ENCODE peak calls at places on chromosomes 4 and X, in five cellular contexts. W, H, P, Y and N are unnamed samples.

GRCh38 chrX:40244980-40245379 is 147.2 kb upstream of the BCOR start:
- DNase-seq in P (peak), Y (no peak), H (no peak), W (no peak), N (peak)

GRCh38 chr4:78990938-78991810 is 51.9 kb upstream of the PAQR3 start:
- DNase-seq in H (no peak), Y (no peak), P (no peak), W (no peak), N (no peak)

GRCh38 chr4:98444371-98444770 is 183.2 kb downstream of the RAP1GDS1 start:
- DNase-seq in Y (no peak), H (no peak), W (no peak), P (no peak), N (no peak)

GRCh38 chrX:40474205-40474626 is 106.6 kb upstream of the ATP6AP2 start:
- DNase-seq in P (peak), W (peak), H (peak), Y (peak), N (peak)

GRCh38 chrX:133415276-133416105 is at the start of gene GPC4:
- DNase-seq in W (peak), Y (peak), H (peak), P (peak), N (no peak)

GRCh38 chr4:122450847-122451246 is 5.7 kb downstream of the IL2 start:
- DNase-seq in Y (peak), P (peak), W (peak), H (peak), N (peak)

GRCh38 chrX:134896194-134896593 is 94.6 kb upstream of the SMIM10 start:
- DNase-seq in Y (no peak), W (no peak), H (no peak), P (no peak), N (no peak)

GRCh38 chrX:13398073-13398823 is 78.4 kb upstream of the ATXN3L start:
- DNase-seq in Y (no peak), H (peak), P (peak), W (no peak), N (peak)

GRCh38 chrX:69153060-69153730 is 12.1 kb downstream of the PJA1 start:
- DNase-seq in Y (no peak), W (peak), P (peak), H (peak), N (peak)

GRCh38 chr4:29908276-29908675 is 811.9 kb upstream of the PCDH7 start:
- DNase-seq in H (no peak), W (no peak), P (peak), Y (no peak), N (peak)

GRCh38 chr4:108008721-108009120 is 19.0 kb downstream of the HADH start:
- DNase-seq in H (no peak), W (no peak), P (peak), Y (no peak), N (peak)

GRCh38 chr4:15996773-15997172 is 33.8 kb upstream of the FGFBP2 start:
- DNase-seq in P (peak), H (no peak), W (no peak), Y (no peak), N (peak)

GRCh38 chr4:147326581-147326980 is 154.3 kb upstream of the EDNRA start:
- DNase-seq in Y (no peak), W (no peak), P (peak), H (no peak), N (peak)

GRCh38 chr4:92268642-92269041 is 35.1 kb upstream of the GRID2 start:
- DNase-seq in P (no peak), H (no peak), W (no peak), Y (no peak), N (no peak)

GRCh38 chr4:56653461-56654237 is 27.4 kb downstream of the HOPX start:
- DNase-seq in Y (no peak), W (no peak), P (no peak), H (no peak), N (no peak)

GRCh38 chr4:73740353-73740778 is at the start of gene CXCL8:
- DNase-seq in P (peak), W (no peak), Y (no peak), H (no peak), N (peak)

GRCh38 chr4:86870442-86871069 is 21.4 kb upstream of the SLC10A6 start:
- DNase-seq in P (no peak), Y (no peak), W (no peak), H (no peak), N (no peak)

GRCh38 chr4:68176500-68176899 is 46.8 kb upstream of the TMPRSS11F start:
- DNase-seq in H (no peak), Y (no peak), W (no peak), P (peak), N (no peak)

GRCh38 chr4:174600391-174600790 is 78.1 kb upstream of the HPGD start:
- DNase-seq in H (no peak), W (no peak), Y (no peak), P (no peak), N (no peak)

GRCh38 chrX:19888419-19888879 is 1.0 kb upstream of the SH3KBP1 start:
- DNase-seq in Y (no peak), H (peak), W (no peak), P (peak), N (peak)

GRCh38 chr4:85803846-85804245 is 328.9 kb downstream of the ARHGAP24 start:
- DNase-seq in H (no peak), Y (no peak), P (no peak), W (no peak), N (no peak)

GRCh38 chr4:159429693-159430035 is 326.8 kb downstream of the RAPGEF2 start:
- DNase-seq in W (no peak), P (no peak), Y (no peak), H (no peak), N (no peak)

GRCh38 chr4:71814433-71814832 is 30.6 kb upstream of the GC start:
- DNase-seq in H (peak), P (no peak), W (peak), Y (peak), N (no peak)

GRCh38 chrX:63656871-63657580 is 128.0 kb downstream of the ARHGEF9 start:
- DNase-seq in W (no peak), P (peak), H (no peak), Y (no peak), N (peak)

GRCh38 chr4:20359692-20360091 is 108.0 kb downstream of the SLIT2 start:
- DNase-seq in H (no peak), Y (no peak), W (no peak), P (no peak), N (no peak)

GRCh38 chr4:65724973-65725372 is 54.7 kb upstream of the EPHA5 start:
- DNase-seq in H (no peak), Y (no peak), P (no peak), W (no peak), N (no peak)

GRCh38 chr4:38728651-38729141 is 54.1 kb downstream of the TLR10 start:
- DNase-seq in W (peak), H (no peak), P (no peak), Y (peak), N (no peak)

GRCh38 chrX:142076633-142077032 is 128.5 kb downstream of the MAGEC2 start:
- DNase-seq in W (no peak), H (no peak), P (no peak), Y (no peak), N (no peak)

GRCh38 chr4:139603576-139604387 is 47.8 kb upstream of the SETD7 start:
- DNase-seq in Y (no peak), W (no peak), H (peak), P (peak), N (peak)

GRCh38 chr4:99861120-99861905 is 32.9 kb downstream of the LAMTOR3 start:
- DNase-seq in P (no peak), H (no peak), W (no peak), Y (no peak), N (no peak)

GRCh38 chr4:55157559-55158277 is 32.3 kb upstream of the KDR start:
- DNase-seq in P (no peak), Y (peak), W (peak), H (no peak), N (no peak)

GRCh38 chr4:182023469-182023868 is 219.7 kb upstream of the TENM3 start:
- DNase-seq in W (no peak), Y (no peak), P (no peak), H (no peak), N (no peak)

GRCh38 chr4:40334591-40335507 is at the start of gene CHRNA9:
- DNase-seq in P (no peak), H (peak), W (peak), Y (peak), N (no peak)

GRCh38 chr4:174764105-174764729 is 64.8 kb downstream of the GLRA3 start:
- DNase-seq in W (no peak), P (peak), Y (no peak), H (peak), N (peak)

GRCh38 chr4:161937596-161937995 is 226.2 kb downstream of the FSTL5 start:
- DNase-seq in H (no peak), W (no peak), P (no peak), Y (no peak), N (no peak)
- H4K91ac ChIP-seq in H (no peak), W (no peak), P (no peak), Y (no peak), N (no peak)

DNA sequence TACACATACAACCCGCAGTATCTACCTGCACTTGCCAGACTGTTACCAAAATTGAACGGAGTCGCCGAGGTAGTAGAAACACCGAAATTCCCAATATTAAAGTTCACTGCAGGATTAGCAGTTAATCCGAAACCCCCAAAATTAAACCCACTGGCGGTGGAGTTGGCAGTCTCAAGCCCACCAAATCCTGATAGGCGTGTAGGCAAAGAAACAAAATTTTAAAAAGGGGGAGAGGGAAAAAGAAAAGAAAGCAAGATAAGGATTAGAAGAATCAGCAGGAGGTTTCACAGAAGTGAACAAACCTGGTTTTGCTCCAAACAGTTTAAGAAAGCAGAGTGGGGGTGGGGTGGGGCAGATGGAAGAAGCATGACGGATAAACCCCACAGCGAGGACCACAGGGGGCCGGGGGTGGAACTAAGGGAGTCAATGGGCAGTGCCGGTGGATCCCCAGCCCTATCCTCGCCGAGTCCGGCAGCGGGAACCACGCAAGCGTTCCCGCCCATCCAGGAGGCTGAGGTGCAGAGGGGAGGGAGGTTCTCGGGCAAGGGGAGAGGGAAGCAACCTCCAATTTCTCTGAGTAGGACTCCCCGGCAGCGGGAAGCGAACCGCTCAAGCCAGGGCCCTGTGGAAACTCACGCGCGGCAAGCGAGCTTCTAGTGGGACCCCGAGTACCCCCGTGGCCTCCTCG is 599 bp downstream of the NUP54 start:
- DNase-seq in Y (peak), P (peak), H (peak), W (peak), N (peak)
- H4K91ac ChIP-seq in Y (peak), P (no peak), H (peak), W (no peak), N (peak)

GRCh38 chrX:94430091-94430490 is 756.1 kb downstream of the FAM133A start:
- DNase-seq in H (no peak), W (no peak), Y (no peak), P (no peak), N (no peak)

DNA sequence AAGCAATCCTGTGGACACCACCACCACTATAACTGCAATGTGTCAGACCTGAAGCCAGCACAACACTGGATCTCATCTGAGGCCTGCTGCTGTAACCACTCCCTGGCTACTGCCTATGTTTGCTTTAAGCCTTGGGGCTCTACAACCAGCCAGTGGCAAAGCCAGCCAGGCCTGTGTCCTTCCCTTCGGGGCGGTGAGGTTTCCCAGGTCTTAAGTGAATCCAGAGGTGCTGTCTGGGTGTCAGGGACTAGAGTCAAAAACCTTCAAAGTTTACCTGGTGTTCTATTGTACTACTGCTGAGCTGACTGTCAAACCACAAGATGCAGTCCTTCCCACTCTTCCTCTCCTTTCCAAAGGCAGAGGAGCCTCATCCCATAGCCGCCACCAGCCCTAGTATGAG is 750.5 kb downstream of the FAM133A start:
- DNase-seq in P (no peak), W (no peak), H (no peak), Y (no peak), N (no peak)
- H4K91ac ChIP-seq in P (no peak), W (no peak), H (no peak), Y (no peak), N (no peak)

DNA sequence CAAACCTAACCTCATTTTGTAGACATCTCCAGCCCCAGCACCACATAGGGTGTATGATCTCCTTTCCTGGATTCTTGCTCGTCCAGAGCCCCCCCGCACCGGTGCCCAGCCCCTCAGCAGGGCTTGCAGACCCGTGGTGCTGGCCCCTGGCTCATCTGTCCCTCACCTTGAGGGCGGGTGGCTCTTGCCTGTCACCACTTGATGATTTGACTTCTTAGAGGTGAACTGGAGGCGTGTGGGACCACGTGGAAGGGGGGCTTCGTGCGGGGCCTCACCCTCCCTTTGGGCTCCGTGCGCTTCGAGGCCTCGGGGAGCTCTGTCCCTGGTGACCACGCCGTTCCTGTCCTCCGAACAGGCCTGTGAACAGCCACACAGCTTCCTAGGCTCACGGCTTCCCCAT is 15.5 kb downstream of the UVSSA start:
- DNase-seq in P (no peak), H (no peak), W (no peak), Y (no peak), N (no peak)
- H4K91ac ChIP-seq in P (no peak), H (no peak), W (no peak), Y (no peak), N (no peak)

DNA sequence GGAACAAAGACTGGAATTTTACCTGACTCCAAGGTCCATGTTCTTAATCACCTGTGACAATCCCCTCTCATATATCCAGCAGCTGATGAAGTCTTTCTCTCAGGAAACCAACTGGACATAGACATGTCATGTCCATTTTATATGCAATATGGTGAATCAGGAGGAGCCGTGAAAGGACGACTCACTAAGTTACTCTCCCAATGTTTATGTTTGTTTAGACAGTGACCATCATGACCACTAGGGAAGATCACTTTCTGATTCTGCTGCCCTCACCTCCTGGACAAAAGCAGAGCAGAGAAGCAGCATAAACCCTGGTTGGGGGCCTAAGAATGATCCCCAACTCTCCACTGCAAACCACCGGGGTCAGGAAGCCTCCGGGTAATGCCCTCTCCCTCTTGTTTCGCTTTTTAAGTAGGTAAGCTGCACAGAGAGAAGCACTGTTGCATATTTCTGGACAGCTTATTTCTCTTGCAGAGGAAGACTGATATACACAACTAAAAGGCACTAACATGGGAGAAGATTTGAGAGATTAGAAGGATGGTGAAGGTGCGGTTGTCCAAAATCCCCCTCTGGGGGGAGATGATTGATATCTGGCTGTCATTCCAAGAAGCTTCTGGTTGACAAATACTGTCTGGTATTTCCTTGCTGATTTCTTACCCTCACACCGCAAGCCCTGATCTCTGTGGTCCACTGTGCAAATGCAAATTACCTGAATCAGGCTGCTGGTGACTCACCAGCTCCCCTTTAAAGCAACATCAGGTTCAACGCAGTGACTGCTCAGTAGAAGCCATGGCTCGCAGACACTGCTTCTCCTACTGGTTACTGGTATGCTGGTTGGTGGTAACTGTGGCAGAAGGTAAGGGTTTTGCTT is at the start of gene ODAPH:
- DNase-seq in H (no peak), Y (no peak), P (peak), W (no peak), N (peak)
- H4K91ac ChIP-seq in H (no peak), Y (no peak), P (no peak), W (no peak), N (no peak)

GRCh38 chrX:8204169-8204935 is 33.3 kb upstream of the VCX2 start:
- DNase-seq in P (no peak), Y (no peak), W (no peak), H (no peak), N (no peak)

GRCh38 chrX:8201896-8202331 is 30.8 kb upstream of the VCX2 start:
- DNase-seq in W (no peak), H (no peak), Y (no peak), P (peak), N (no peak)
- H4K91ac ChIP-seq in W (no peak), H (no peak), Y (no peak), P (no peak), N (no peak)

GRCh38 chrX:71067727-71068051 is 445 bp downstream of the SNX12 start:
- DNase-seq in H (no peak), P (no peak), W (no peak), Y (no peak), N (no peak)
- H4K91ac ChIP-seq in H (no peak), P (no peak), W (no peak), Y (no peak), N (peak)